ENCODE peak calls at places on chromosome X, in six cellular contexts. N is WTC11, I is H1, A is K562, S is HepG2, V is GM12878. R is an unnamed sample.

GRCh38 chrX:67613366-67613765 is 69.5 kb downstream of the AR start:
- DNase-seq in N (no peak), I (no peak), A (no peak), S (no peak), V (no peak), R (no peak)

GRCh38 chrX:16148896-16149295 is 18.4 kb upstream of the MAGEB17 start:
- DNase-seq in N (no peak), I (no peak), A (no peak), S (no peak), V (no peak), R (no peak)

GRCh38 chrX:16671005-16671404 is 21.0 kb downstream of the S100G start:
- DNase-seq in N (no peak), I (no peak), A (peak; percentile 59), S (peak; percentile 5), V (no peak), R (peak; percentile 52)

GRCh38 chrX:37315511-37316248 is 33.5 kb upstream of the PRRG1 start:
- DNase-seq in N (no peak), I (no peak), A (no peak), S (peak; percentile 8), V (no peak), R (no peak)

GRCh38 chrX:42748067-42748850 is 29.7 kb downstream of the PPP1R2C start:
- DNase-seq in N (no peak), I (no peak), A (no peak), S (no peak), V (no peak), R (no peak)

GRCh38 chrX:95056901-95057300 is 1382.9 kb downstream of the FAM133A start:
- DNase-seq in N (no peak), I (no peak), A (peak; percentile 0), S (no peak), V (no peak), R (peak; percentile 9)

GRCh38 chrX:13966071-13966850 is 63.4 kb downstream of the GEMIN8 start:
- DNase-seq in N (no peak), I (no peak), A (no peak), S (no peak), V (no peak), R (no peak)

GRCh38 chrX:108001218-108001814 is 19.1 kb upstream of the TEX13B start:
- DNase-seq in N (no peak), I (no peak), A (peak; percentile 20), S (peak; percentile 11), V (no peak), R (peak; percentile 68)

GRCh38 chrX:106897259-106897658 is 5.9 kb downstream of the RIPPLY1 start:
- DNase-seq in N (no peak), I (no peak), A (no peak), S (no peak), V (no peak), R (no peak)

GRCh38 chrX:28398352-28398751 is 188.9 kb upstream of the IL1RAPL1 start:
- DNase-seq in N (no peak), I (no peak), A (no peak), S (no peak), V (no peak), R (no peak)

GRCh38 chrX:10166248-10166716 is 9.5 kb downstream of the CLCN4 start:
- DNase-seq in N (no peak), I (no peak), A (peak; percentile 73), S (no peak), V (no peak), R (no peak)

GRCh38 chrX:134660627-134661026 is 2.4 kb upstream of the PLAC1 start:
- DNase-seq in N (no peak), I (no peak), A (no peak), S (no peak), V (no peak), R (no peak)

GRCh38 chrX:2451456-2452316 is 49.1 kb downstream of the DHRSX start:
- DNase-seq in N (peak; percentile 44), I (no peak), A (peak; percentile 85), S (no peak), V (no peak), R (peak; percentile 83)

GRCh38 chrX:141467442-141467841 is 117.1 kb downstream of the SPANXA1 start:
- DNase-seq in N (no peak), I (no peak), A (no peak), S (no peak), V (no peak), R (peak; percentile 37)

GRCh38 chrX:71103110-71103983 is 3.2 kb downstream of the CXorf65 start:
- DNase-seq in N (peak; percentile 66), I (peak; percentile 43), A (peak; percentile 93), S (no peak), V (no peak), R (peak; percentile 80)

GRCh38 chrX:107374116-107374515 is 75.3 kb upstream of the FRMPD3 start:
- DNase-seq in N (no peak), I (no peak), A (no peak), S (no peak), V (no peak), R (peak; percentile 65)

GRCh38 chrX:10612215-10612614 is 8.2 kb downstream of the MID1 start:
- DNase-seq in N (no peak), I (no peak), A (no peak), S (no peak), V (no peak), R (no peak)

GRCh38 chrX:135484636-135485289 is 35.7 kb upstream of the INTS6L start:
- DNase-seq in N (no peak), I (no peak), A (peak; percentile 56), S (peak; percentile 2), V (no peak), R (peak; percentile 27)

GRCh38 chrX:52082578-52082977 is 13.6 kb upstream of the MAGED4B start:
- DNase-seq in N (no peak), I (no peak), A (no peak), S (no peak), V (no peak), R (no peak)

GRCh38 chrX:65874110-65874509 is 165.8 kb downstream of the VSIG4 start:
- DNase-seq in N (no peak), I (no peak), A (peak; percentile 21), S (no peak), V (no peak), R (no peak)

GRCh38 chrX:10156199-10157031 is at the start of gene CLCN4:
- DNase-seq in N (peak; percentile 58), I (no peak), A (no peak), S (peak; percentile 67), V (no peak), R (peak; percentile 67)

GRCh38 chrX:24340501-24340900 is 19.9 kb upstream of the SUPT20HL1 start:
- DNase-seq in N (no peak), I (no peak), A (no peak), S (no peak), V (no peak), R (no peak)

GRCh38 chrX:73850124-73851013 is 287.4 kb downstream of the CHIC1 start:
- DNase-seq in N (peak; percentile 29), I (no peak), A (peak; percentile 46), S (peak; percentile 1), V (peak; percentile 62), R (peak; percentile 36)

GRCh38 chrX:17814557-17814956 is 46.5 kb downstream of the RAI2 start:
- DNase-seq in N (no peak), I (no peak), A (no peak), S (no peak), V (no peak), R (no peak)

GRCh38 chrX:77527233-77528001 is 80.2 kb downstream of the FGF16 start:
- DNase-seq in N (peak; percentile 18), I (no peak), A (peak; percentile 83), S (no peak), V (no peak), R (peak; percentile 15)

GRCh38 chrX:6909396-6909795 is 238.1 kb upstream of the STS start:
- DNase-seq in N (no peak), I (no peak), A (no peak), S (no peak), V (no peak), R (no peak)

GRCh38 chrX:103215037-103215767 is at the start of gene BEX4:
- DNase-seq in N (peak; percentile 89), I (peak; percentile 46), A (peak; percentile 93), S (no peak), V (no peak), R (peak; percentile 87)

GRCh38 chrX:55522577-55523254 is 33.1 kb upstream of the USP51 start:
- DNase-seq in N (no peak), I (no peak), A (no peak), S (no peak), V (no peak), R (peak; percentile 3)
- TF ChIP-seq CREB1 in N (no peak), I (no peak), A (no peak), S (no peak), V (no peak), R (no peak)

GRCh38 chrX:49309401-49309981 is 6.0 kb downstream of the GAGE10 start:
- DNase-seq in N (no peak), I (peak; percentile 29), A (no peak), S (no peak), V (no peak), R (peak; percentile 80)
- TF ChIP-seq CREB1 in N (no peak), I (no peak), A (no peak), S (no peak), V (no peak), R (no peak)

GRCh38 chrX:123797543-123798447 is 62.1 kb upstream of the XIAP start:
- DNase-seq in N (no peak), I (no peak), A (no peak), S (peak; percentile 66), V (no peak), R (no peak)
- TF ChIP-seq CREB1 in N (no peak), I (no peak), A (no peak), S (no peak), V (no peak), R (no peak)

DNA sequence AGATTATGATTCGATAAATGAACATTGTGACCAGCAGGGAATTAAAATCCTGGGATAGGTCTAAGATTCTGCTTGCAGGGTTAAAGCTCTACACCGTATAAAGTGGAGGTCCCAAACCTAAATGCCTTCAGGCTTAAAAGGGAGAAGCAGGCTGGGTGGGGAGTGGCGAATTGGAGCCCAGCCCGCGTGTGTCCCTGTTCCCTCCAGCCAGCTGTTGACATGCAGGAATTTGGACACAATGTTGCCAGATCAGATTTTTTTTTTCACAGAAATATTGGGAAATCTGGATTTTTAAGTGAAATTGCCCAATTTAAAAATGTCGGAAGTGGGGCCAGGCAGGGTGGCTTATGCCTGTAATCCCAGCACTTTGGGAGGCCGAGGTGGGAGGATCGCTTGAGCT is 60.5 kb downstream of the ELF4 start:
- DNase-seq in N (no peak), I (no peak), A (no peak), S (no peak), V (no peak), R (no peak)
- TF ChIP-seq CREB1 in N (no peak), I (no peak), A (no peak), S (no peak), V (no peak), R (no peak)

R was measured in GM23338.